ENCODE peak calls at places on chromosome 6, in eight cellular contexts. N, G, Z, L, X, V, K and Y are unnamed samples.

GRCh38 chr6:50116797-50117542 is 67.2 kb upstream of the DEFB112 start:
- DNase-seq in N (no peak), G (no peak), Z (no peak), L (no peak), X (no peak), V (no peak), K (no peak), Y (no peak)

GRCh38 chr6:157615951-157616350 is 207.1 kb upstream of the SNX9 start:
- DNase-seq in N (no peak), G (no peak), Z (no peak), L (no peak), X (no peak), V (no peak), K (no peak), Y (no peak)

GRCh38 chr6:252775-253526 is 39.3 kb upstream of the DUSP22 start:
- DNase-seq in N (no peak), G (no peak), Z (no peak), L (no peak), X (no peak), V (no peak), K (no peak), Y (no peak)

GRCh38 chr6:70686548-70687133 is 19.0 kb downstream of the SMAP1 start:
- DNase-seq in N (peak), G (no peak), Z (peak), L (no peak), X (no peak), V (no peak), K (peak), Y (no peak)

GRCh38 chr6:152110878-152111820 is 303.7 kb downstream of the ESR1 start:
- DNase-seq in N (peak), G (no peak), Z (no peak), L (no peak), X (no peak), V (no peak), K (peak), Y (no peak)

GRCh38 chr6:114084327-114084890 is 113.5 kb upstream of the HDAC2 start:
- DNase-seq in N (no peak), G (no peak), Z (no peak), L (no peak), X (no peak), V (no peak), K (peak), Y (no peak)

GRCh38 chr6:16690244-16691142 is 70.8 kb downstream of the ATXN1 start:
- DNase-seq in N (peak), G (no peak), Z (no peak), L (no peak), X (peak), V (no peak), K (no peak), Y (no peak)

GRCh38 chr6:150600302-150601017 is 775 bp downstream of the PLEKHG1 start:
- DNase-seq in N (peak), G (peak), Z (peak), L (peak), X (peak), V (no peak), K (peak), Y (no peak)

GRCh38 chr6:22302828-22303227 is 6.0 kb upstream of the PRL start:
- DNase-seq in N (no peak), G (no peak), Z (no peak), L (no peak), X (no peak), V (no peak), K (no peak), Y (no peak)

GRCh38 chr6:149044394-149044965 is 273.0 kb upstream of the TAB2 start:
- DNase-seq in N (no peak), G (no peak), Z (no peak), L (no peak), X (no peak), V (no peak), K (no peak), Y (no peak)

GRCh38 chr6:37558158-37558557 is 58.5 kb upstream of the CCDC167 start:
- DNase-seq in N (peak), G (no peak), Z (no peak), L (no peak), X (no peak), V (no peak), K (no peak), Y (no peak)

GRCh38 chr6:39576556-39577303 is 148.5 kb downstream of the KIF6 start:
- DNase-seq in N (no peak), G (no peak), Z (no peak), L (no peak), X (no peak), V (no peak), K (no peak), Y (no peak)

GRCh38 chr6:3628143-3628840 is 123.2 kb downstream of the PXDC1 start:
- DNase-seq in N (peak), G (no peak), Z (no peak), L (no peak), X (peak), V (no peak), K (peak), Y (no peak)

GRCh38 chr6:142833054-142833453 is 111.9 kb downstream of the HIVEP2 start:
- DNase-seq in N (peak), G (no peak), Z (no peak), L (no peak), X (peak), V (peak), K (peak), Y (no peak)

GRCh38 chr6:56808871-56809359 is 146.0 kb upstream of the BEND6 start:
- DNase-seq in N (peak), G (no peak), Z (no peak), L (peak), X (no peak), V (no peak), K (peak), Y (no peak)

GRCh38 chr6:77021778-77022177 is 441.5 kb downstream of the HTR1B start:
- DNase-seq in N (no peak), G (no peak), Z (no peak), L (no peak), X (no peak), V (no peak), K (no peak), Y (no peak)

GRCh38 chr6:37822851-37823682 is 3.5 kb downstream of the ZFAND3 start:
- DNase-seq in N (peak), G (no peak), Z (no peak), L (no peak), X (peak), V (no peak), K (peak), Y (no peak)

GRCh38 chr6:152404936-152405595 is 232.1 kb downstream of the SYNE1 start:
- DNase-seq in N (peak), G (no peak), Z (no peak), L (no peak), X (no peak), V (no peak), K (no peak), Y (no peak)

GRCh38 chr6:87840324-87840723 is 138.3 kb upstream of the AKIRIN2 start:
- DNase-seq in N (no peak), G (no peak), Z (no peak), L (no peak), X (no peak), V (no peak), K (no peak), Y (no peak)

GRCh38 chr6:111857674-111858337 is 15.4 kb downstream of the FYN start:
- DNase-seq in N (no peak), G (no peak), Z (no peak), L (no peak), X (no peak), V (no peak), K (no peak), Y (no peak)